ENCODE peak calls at places on chromosomes 4 and X, in four cellular contexts. G is HepG2, F is WTC11, B is K562. J is an unnamed sample.
A peak's percentile ranks its signal among the peaks of the same experiment; 100 is the strongest.

GRCh38 chrX:137945470-137945869 is 379.5 kb downstream of the ZIC3 start:
- DNase-seq in G (no peak), F (no peak), B (no peak), J (no peak)

GRCh38 chr4:40718571-40718970 is 31.2 kb upstream of the NSUN7 start:
- DNase-seq in F (peak; percentile 26), G (no peak), B (no peak), J (no peak)

GRCh38 chr4:68271851-68272756 is 26.6 kb upstream of the TMPRSS11B start:
- DNase-seq in G (peak; percentile 56), F (peak; percentile 32), B (peak; percentile 27), J (peak; percentile 43)

GRCh38 chrX:153687121-153688039 is at the start of gene SLC6A8:
- DNase-seq in B (peak; percentile 78), F (peak; percentile 65), G (peak; percentile 31), J (peak; percentile 75)

GRCh38 chr4:26199566-26199965 is 121.2 kb upstream of the RBPJ start:
- DNase-seq in F (no peak), G (no peak), B (no peak), J (no peak)

GRCh38 chr4:7635971-7636508 is 201.3 kb upstream of the PSAPL1 start:
- DNase-seq in B (no peak), F (no peak), G (no peak), J (no peak)

GRCh38 chr4:85496146-85496849 is 21.3 kb downstream of the ARHGAP24 start:
- DNase-seq in F (no peak), B (no peak), G (no peak), J (no peak)

GRCh38 chr4:96352051-96352517 is 512.2 kb downstream of the PDHA2 start:
- DNase-seq in G (peak; percentile 0), B (no peak), F (peak; percentile 32), J (peak; percentile 18)

GRCh38 chr4:3410401-3411135 is 31.2 kb upstream of the HGFAC start:
- DNase-seq in F (no peak), B (no peak), G (no peak), J (no peak)

GRCh38 chr4:143420227-143420626 is 83.6 kb downstream of the GAB1 start:
- DNase-seq in G (no peak), F (no peak), B (no peak), J (no peak)

GRCh38 chrX:45537936-45538335 is 337.3 kb upstream of the DIPK2B start:
- DNase-seq in F (no peak), G (no peak), B (no peak), J (no peak)

GRCh38 chrX:68177542-68177941 is 255.8 kb downstream of the OPHN1 start:
- DNase-seq in B (no peak), G (no peak), F (no peak), J (no peak)

GRCh38 chr4:169070071-169070894 is 60.2 kb upstream of the CBR4 start:
- DNase-seq in F (peak; percentile 54), G (peak; percentile 35), B (no peak), J (no peak)

GRCh38 chrX:130577431-130577830 is 175.6 kb downstream of the RBMX2 start:
- DNase-seq in F (no peak), B (no peak), G (no peak), J (no peak)

GRCh38 chr4:6225469-6225868 is 25.1 kb upstream of the JAKMIP1 start:
- DNase-seq in G (no peak), B (peak; percentile 15), F (peak; percentile 73), J (peak; percentile 48)

GRCh38 chr4:54187148-54187547 is 41.9 kb upstream of the PDGFRA start:
- DNase-seq in B (no peak), F (no peak), G (no peak), J (no peak)

GRCh38 chr4:72977936-72978485 is 91.5 kb downstream of the COX18 start:
- DNase-seq in F (no peak), G (no peak), B (no peak), J (no peak)

GRCh38 chrX:124228849-124229248 is 103.6 kb upstream of the TEX13D start:
- DNase-seq in F (no peak), B (no peak), G (no peak), J (no peak)

GRCh38 chr4:108345862-108346530 is 177.3 kb upstream of the LEF1 start:
- DNase-seq in B (no peak), G (no peak), F (no peak), J (no peak)

GRCh38 chr4:154086247-154086646 is 297.4 kb upstream of the SFRP2 start:
- DNase-seq in F (no peak), G (no peak), B (no peak), J (no peak)

GRCh38 chr4:139734201-139734874 is 68.7 kb downstream of the MGST2 start:
- DNase-seq in G (no peak), B (no peak), F (no peak), J (no peak)

GRCh38 chr4:83772680-83773079 is 236.8 kb downstream of the GPAT3 start:
- DNase-seq in F (no peak), G (no peak), B (no peak), J (no peak)

GRCh38 chr4:122045533-122045932 is 93.7 kb upstream of the TRPC3 start:
- DNase-seq in F (no peak), G (peak; percentile 4), B (no peak), J (peak; percentile 36)

GRCh38 chrX:136211766-136212556 is 39.2 kb downstream of the MAP7D3 start:
- DNase-seq in G (no peak), B (no peak), F (no peak), J (no peak)

GRCh38 chr4:151227731-151228130 is 49.2 kb upstream of the PRSS48 start:
- DNase-seq in G (no peak), F (no peak), B (no peak), J (no peak)

DNA sequence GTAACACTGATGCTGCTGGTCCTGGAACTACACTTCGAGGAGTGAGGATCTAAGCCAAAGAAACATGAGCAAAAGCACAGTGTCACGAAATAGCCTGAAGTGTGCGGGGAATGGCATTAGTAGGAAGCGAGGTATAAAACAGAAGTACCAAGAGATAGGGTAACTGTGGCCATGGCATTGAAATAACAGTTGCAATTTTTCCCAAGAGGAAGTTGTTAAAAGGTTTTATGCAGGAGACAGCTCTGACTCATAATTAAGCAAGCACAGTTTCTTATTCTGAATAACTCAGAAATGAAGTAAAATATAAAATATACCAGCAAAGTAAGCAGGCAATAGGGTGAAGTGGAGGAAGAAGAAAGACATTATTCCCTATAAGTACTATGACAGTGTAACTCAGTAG is 90.3 kb upstream of the TMEM150C start:
- DNase-seq in G (no peak), F (no peak), B (no peak), J (no peak)
- TF ChIP-seq ELF4 in G (no peak), F (no peak), B (no peak), J (no peak)

GRCh38 chr4:184422378-184422777 is 52.0 kb downstream of the IRF2 start:
- DNase-seq in G (no peak), F (no peak), B (no peak), J (no peak)
- TF ChIP-seq ELF4 in G (no peak), F (no peak), B (no peak), J (no peak)

DNA sequence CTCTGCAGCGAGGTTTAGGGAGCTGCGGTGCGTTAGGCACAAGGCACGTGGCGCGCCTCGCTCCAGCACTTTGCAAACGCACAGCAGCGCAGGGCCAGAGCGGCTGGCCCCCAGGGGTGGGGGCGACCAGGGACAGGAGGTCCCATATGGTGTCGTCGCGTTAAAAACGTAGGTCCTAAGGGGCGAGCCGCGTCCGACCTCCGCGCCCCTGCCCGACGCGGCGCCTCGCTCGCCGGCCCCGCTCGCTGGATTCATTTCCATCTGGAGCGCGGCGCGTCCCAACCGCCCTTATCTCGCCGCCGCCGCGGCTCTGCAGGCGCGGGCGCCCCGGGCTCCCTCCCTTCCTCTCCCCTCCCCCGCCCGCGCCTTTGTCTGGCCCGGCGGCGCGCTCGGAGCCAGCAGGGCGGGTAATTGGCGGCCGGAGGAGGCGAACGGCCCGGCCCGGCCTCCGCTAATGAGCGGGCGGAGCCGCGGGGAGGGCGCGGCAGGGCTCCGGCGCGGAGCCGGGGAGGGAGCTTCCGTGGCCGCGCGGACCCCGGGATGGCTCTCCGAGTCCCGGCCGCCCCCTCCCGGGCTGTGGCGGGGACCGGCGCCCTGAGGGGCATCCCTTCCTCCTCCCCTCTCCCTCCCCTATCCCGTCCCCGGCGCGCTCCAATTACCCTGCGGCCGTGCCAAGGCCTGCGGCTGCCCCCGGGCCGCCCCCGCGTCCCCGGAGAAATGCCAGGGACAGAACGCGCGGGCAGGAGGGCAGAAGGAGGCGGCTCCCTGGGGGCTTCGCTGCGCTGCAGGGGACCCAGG is 409.0 kb downstream of the BCOR start:
- DNase-seq in G (peak; percentile 1), B (peak; percentile 76), F (peak; percentile 62), J (peak; percentile 61)
- TF ChIP-seq ELF4 in G (no peak), B (no peak), F (no peak), J (no peak)

DNA sequence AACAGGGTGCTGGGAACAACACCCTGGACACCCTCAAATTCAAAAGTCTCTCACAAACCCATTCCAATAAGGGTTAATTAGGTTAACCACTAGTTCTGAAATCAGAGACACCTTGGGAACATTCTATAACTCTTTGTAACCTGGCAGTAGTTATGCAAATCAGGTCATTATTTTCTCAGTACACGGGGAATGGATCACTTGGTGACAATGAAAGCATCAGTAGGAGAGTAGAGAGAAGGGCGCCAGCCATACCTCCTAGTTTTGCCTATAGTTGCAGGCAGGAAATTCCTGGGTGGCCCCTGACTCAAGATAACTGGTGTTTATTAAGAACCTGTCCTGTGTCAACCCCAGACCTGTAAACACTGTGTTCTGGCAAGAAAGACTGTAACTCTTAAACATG is 2.5 kb downstream of the CCDC110 start:
- DNase-seq in B (no peak), G (no peak), F (no peak), J (no peak)
- TF ChIP-seq ELF4 in B (no peak), G (no peak), F (no peak), J (no peak)

GRCh38 chrX:127726227-127726626 is 326.0 kb downstream of the ACTRT1 start:
- DNase-seq in G (no peak), F (no peak), B (no peak), J (no peak)
- TF ChIP-seq ELF4 in G (no peak), F (no peak), B (no peak), J (no peak)

GRCh38 chrX:768596-768995 is 138.0 kb downstream of the SHOX start:
- DNase-seq in G (no peak), F (no peak), B (no peak), J (no peak)

GRCh38 chrX:773292-774025 is 142.9 kb downstream of the SHOX start:
- DNase-seq in G (no peak), F (no peak), B (no peak), J (no peak)

GRCh38 chrX:771536-771935 is 140.9 kb downstream of the SHOX start:
- DNase-seq in G (no peak), F (no peak), B (no peak), J (no peak)

GRCh38 chrX:774536-774935 is 143.9 kb downstream of the SHOX start:
- DNase-seq in B (no peak), G (no peak), F (no peak), J (no peak)

GRCh38 chrX:769796-770195 is 139.2 kb downstream of the SHOX start:
- DNase-seq in B (no peak), F (peak; percentile 58), G (no peak), J (no peak)
- TF ChIP-seq ELF4 in B (no peak), F (no peak), G (no peak), J (no peak)